ENCODE peak calls at places on chromosome 12, in six cellular contexts. V is CD4-positive, alpha-beta T cell; F is Right ventricle myocardium superior; P is CD4-positive, CD25-positive, alpha-beta regulatory T cell; Q is adipocyte; Y is NCI-H1417. N is an unnamed sample.
A peak's percentile ranks its signal among the peaks of the same experiment; 100 is the strongest.

GRCh38 chr12:74899031-74899829 is 310.4 kb downstream of the KCNC2 start:
- DNase-seq in V (no peak), F (no peak), P (no peak), Q (peak; percentile 14), Y (no peak), N (no peak)

GRCh38 chr12:27382126-27382795 is 49.6 kb downstream of the BMAL2 start:
- DNase-seq in V (no peak), F (no peak), P (no peak), Q (peak; percentile 20), Y (no peak), N (no peak)

GRCh38 chr12:55718020-55718419 is 2.2 kb upstream of the RDH5 start:
- DNase-seq in V (no peak), F (peak; percentile 23), P (no peak), Q (no peak), Y (no peak), N (no peak)

GRCh38 chr12:110591508-110592051 is 8.5 kb upstream of the PPTC7 start:
- DNase-seq in V (no peak), F (no peak), P (no peak), Q (no peak), Y (no peak), N (no peak)

GRCh38 chr12:109447482-109447881 is 29.6 kb downstream of the KCTD10 start:
- DNase-seq in V (no peak), F (no peak), P (no peak), Q (no peak), Y (no peak), N (no peak)

GRCh38 chr12:65495233-65495632 is 216.8 kb downstream of the MSRB3 start:
- DNase-seq in V (no peak), F (no peak), P (no peak), Q (peak; percentile 38), Y (no peak), N (no peak)

GRCh38 chr12:103851127-103851526 is 10.1 kb upstream of the NT5DC3 start:
- DNase-seq in V (no peak), F (no peak), P (no peak), Q (peak; percentile 43), Y (no peak), N (no peak)

GRCh38 chr12:12983420-12984035 is 16.5 kb downstream of the HEBP1 start:
- DNase-seq in V (no peak), F (no peak), P (no peak), Q (peak; percentile 80), Y (peak; percentile 51), N (peak; percentile 29)

GRCh38 chr12:67531051-67531450 is 117.5 kb upstream of the DYRK2 start:
- DNase-seq in V (no peak), F (no peak), P (no peak), Q (no peak), Y (no peak), N (no peak)

GRCh38 chr12:126772171-126772864 is 1494.7 kb upstream of the TMEM132C start:
- DNase-seq in V (no peak), F (no peak), P (peak; percentile 25), Q (no peak), Y (no peak), N (peak; percentile 2)

GRCh38 chr12:66449531-66449930 is 147.2 kb downstream of the HELB start:
- DNase-seq in V (no peak), F (no peak), P (no peak), Q (no peak), Y (no peak), N (no peak)

GRCh38 chr12:108973753-108974152 is 47.1 kb downstream of the SVOP start:
- DNase-seq in V (no peak), F (no peak), P (no peak), Q (no peak), Y (no peak), N (no peak)

GRCh38 chr12:126157575-126157966 is 1092.3 kb downstream of the AACS start:
- DNase-seq in V (no peak), F (no peak), P (no peak), Q (no peak), Y (no peak), N (no peak)

GRCh38 chr12:81022531-81022930 is 55.3 kb upstream of the ACSS3 start:
- DNase-seq in V (no peak), F (no peak), P (no peak), Q (no peak), Y (no peak), N (no peak)

GRCh38 chr12:42786400-42786799 is 196.9 kb upstream of the PRICKLE1 start:
- DNase-seq in V (no peak), F (no peak), P (no peak), Q (no peak), Y (no peak), N (no peak)

GRCh38 chr12:14777271-14777670 is 26.0 kb downstream of the WBP11 start:
- DNase-seq in V (no peak), F (no peak), P (no peak), Q (peak; percentile 38), Y (peak; percentile 75), N (no peak)

GRCh38 chr12:14920475-14921126 is 17.7 kb downstream of the ERP27 start:
- DNase-seq in V (no peak), F (no peak), P (no peak), Q (no peak), Y (no peak), N (no peak)

GRCh38 chr12:53048780-53049401 is 974 bp upstream of the TNS2 start:
- DNase-seq in V (no peak), F (peak; percentile 88), P (no peak), Q (peak; percentile 84), Y (no peak), N (no peak)

GRCh38 chr12:38141239-38141638 is 175.3 kb upstream of the ALG10B start:
- DNase-seq in V (no peak), F (no peak), P (no peak), Q (no peak), Y (no peak), N (no peak)

GRCh38 chr12:64457036-64457435 is 5.1 kb downstream of the TBK1 start:
- DNase-seq in V (no peak), F (no peak), P (peak; percentile 27), Q (no peak), Y (no peak), N (no peak)

GRCh38 chr12:41250748-41251147 is 62.6 kb downstream of the PDZRN4 start:
- DNase-seq in V (no peak), F (no peak), P (no peak), Q (no peak), Y (no peak), N (no peak)

GRCh38 chr12:54370218-54370730 is 6.0 kb upstream of the GPR84 start:
- DNase-seq in V (no peak), F (peak; percentile 86), P (no peak), Q (peak; percentile 94), Y (no peak), N (no peak)

GRCh38 chr12:19166956-19167355 is 37.4 kb downstream of the PLEKHA5 start:
- DNase-seq in V (no peak), F (no peak), P (no peak), Q (peak; percentile 30), Y (no peak), N (no peak)

GRCh38 chr12:130860311-130860710 is 11.6 kb upstream of the RAN start:
- DNase-seq in V (no peak), F (no peak), P (no peak), Q (no peak), Y (no peak), N (no peak)

GRCh38 chr12:104953323-104953722 is 4.8 kb downstream of the SLC41A2 start:
- DNase-seq in V (no peak), F (no peak), P (no peak), Q (no peak), Y (no peak), N (no peak)

GRCh38 chr12:46677749-46678148 is 148.0 kb downstream of the SLC38A4 start:
- DNase-seq in V (no peak), F (no peak), P (no peak), Q (peak; percentile 41), Y (peak; percentile 23), N (no peak)

GRCh38 chr12:65524666-65525065 is 246.2 kb downstream of the MSRB3 start:
- DNase-seq in V (no peak), F (no peak), P (no peak), Q (peak; percentile 69), Y (no peak), N (no peak)

GRCh38 chr12:9751204-9752144 is 9.2 kb downstream of the CD69 start:
- DNase-seq in V (no peak), F (no peak), P (peak; percentile 32), Q (peak; percentile 59), Y (no peak), N (peak; percentile 69)

N was measured in T-helper 2 cell.